ENCODE peak calls at places on chromosomes 6 and 20, in five cellular contexts. Z, Q, D, O and B are unnamed samples.

GRCh38 chr20:48791014-48791413 is 36.8 kb downstream of the PREX1 start:
- ATAC-seq in Z (peak; percentile 67), Q (no peak), D (peak; percentile 33), O (no peak), B (no peak)

GRCh38 chr20:5848711-5849505 is 98.7 kb downstream of the SHLD1 start:
- ATAC-seq in Z (no peak), Q (peak; percentile 89), D (no peak), O (peak; percentile 35), B (no peak)

GRCh38 chr6:159013229-159013628 is 13.2 kb upstream of the RSPH3 start:
- ATAC-seq in Z (no peak), Q (peak; percentile 40), D (no peak), O (peak; percentile 66), B (no peak)

GRCh38 chr6:14265049-14266021 is 147.8 kb downstream of the CD83 start:
- ATAC-seq in Z (no peak), Q (no peak), D (no peak), O (peak; percentile 48), B (no peak)

GRCh38 chr20:63238491-63239126 is 2.9 kb downstream of the BIRC7 start:
- ATAC-seq in Z (peak; percentile 63), Q (no peak), D (peak; percentile 17), O (no peak), B (no peak)

GRCh38 chr20:42634096-42634495 is 555.6 kb downstream of the PTPRT start:
- ATAC-seq in Z (no peak), Q (no peak), D (no peak), O (no peak), B (no peak)

GRCh38 chr6:125773387-125774341 is 17.1 kb upstream of the NCOA7 start:
- ATAC-seq in Z (no peak), Q (no peak), D (no peak), O (no peak), B (no peak)

GRCh38 chr6:32741203-32741960 is at the start of gene HLA-DQA2:
- ATAC-seq in Z (no peak), Q (no peak), D (no peak), O (peak; percentile 43), B (no peak)